ENCODE peak calls at places on chromosome 1, in six cellular contexts. F is HepG2, L is upper lobe of left lung, E is K562, X is GM12878, V is A549. Y is an unnamed sample.

GRCh38 chr1:41780322-41780721 is 138.4 kb downstream of the HIVEP3 start:
- ATAC-seq in F (no peak), L (no peak), E (no peak), X (no peak), V (no peak), Y (no peak)

GRCh38 chr1:40059960-40060337 is 19.4 kb downstream of the CAP1 start:
- ATAC-seq in F (no peak), L (peak; percentile 53), E (no peak), X (peak; percentile 31), V (no peak), Y (no peak)

GRCh38 chr1:214332950-214333798 is 52.2 kb downstream of the SMYD2 start:
- ATAC-seq in F (peak; percentile 64), L (peak; percentile 66), E (peak; percentile 82), X (peak; percentile 76), V (peak; percentile 58), Y (peak; percentile 34)

GRCh38 chr1:220084460-220084859 is 5.1 kb downstream of the BPNT1 start:
- ATAC-seq in F (no peak), L (no peak), E (no peak), X (no peak), V (no peak), Y (no peak)

GRCh38 chr1:92211166-92211565 is 6.5 kb upstream of the C1orf146 start:
- ATAC-seq in F (no peak), L (no peak), E (no peak), X (no peak), V (no peak), Y (no peak)

GRCh38 chr1:183218039-183218618 is 32.1 kb downstream of the LAMC2 start:
- ATAC-seq in F (no peak), L (peak; percentile 38), E (no peak), X (no peak), V (no peak), Y (peak; percentile 59)

GRCh38 chr1:114079596-114080190 is 74.0 kb downstream of the SYT6 start:
- ATAC-seq in F (no peak), L (no peak), E (no peak), X (no peak), V (no peak), Y (no peak)

GRCh38 chr1:161379071-161379470 is 11.4 kb upstream of the CFAP126 start:
- ATAC-seq in F (no peak), L (peak; percentile 42), E (no peak), X (no peak), V (no peak), Y (no peak)

GRCh38 chr1:240027059-240027462 is 64.6 kb upstream of the FMN2 start:
- ATAC-seq in F (peak; percentile 91), L (peak; percentile 68), E (peak; percentile 73), X (peak; percentile 88), V (peak; percentile 80), Y (peak; percentile 63)

GRCh38 chr1:226731257-226731893 is 7.7 kb downstream of the ITPKB start:
- ATAC-seq in F (no peak), L (no peak), E (no peak), X (peak; percentile 13), V (no peak), Y (no peak)

GRCh38 chr1:77571642-77572041 is 110.8 kb downstream of the ZZZ3 start:
- ATAC-seq in F (no peak), L (no peak), E (no peak), X (no peak), V (no peak), Y (no peak)

GRCh38 chr1:245180496-245180895 is 25.7 kb downstream of the KIF26B start:
- ATAC-seq in F (no peak), L (no peak), E (no peak), X (no peak), V (no peak), Y (peak; percentile 34)

GRCh38 chr1:17292299-17293198 is 15.4 kb upstream of the PADI4 start:
- ATAC-seq in F (no peak), L (no peak), E (no peak), X (no peak), V (no peak), Y (no peak)

GRCh38 chr1:227447531-227447990 is 115.8 kb upstream of the ZNF678 start:
- ATAC-seq in F (peak; percentile 86), L (no peak), E (no peak), X (no peak), V (no peak), Y (no peak)

GRCh38 chr1:37449936-37450335 is 24.4 kb upstream of the ZC3H12A start:
- ATAC-seq in F (no peak), L (peak; percentile 30), E (no peak), X (peak; percentile 51), V (no peak), Y (no peak)

GRCh38 chr1:204136814-204137213 is 15.0 kb downstream of the ETNK2 start:
- ATAC-seq in F (no peak), L (no peak), E (no peak), X (no peak), V (no peak), Y (no peak)

GRCh38 chr1:119952496-119952895 is 56.2 kb upstream of the ADAM30 start:
- ATAC-seq in F (no peak), L (no peak), E (no peak), X (no peak), V (no peak), Y (no peak)

GRCh38 chr1:203055166-203055799 is 29.0 kb downstream of the PPFIA4 start:
- ATAC-seq in F (peak; percentile 61), L (no peak), E (peak; percentile 92), X (no peak), V (no peak), Y (no peak)

GRCh38 chr1:156961709-156962108 is 41.3 kb downstream of the LRRC71 start:
- ATAC-seq in F (peak; percentile 66), L (no peak), E (no peak), X (peak; percentile 86), V (peak; percentile 78), Y (no peak)

GRCh38 chr1:92483442-92484170 is 3.1 kb downstream of the GFI1 start:
- ATAC-seq in F (no peak), L (no peak), E (no peak), X (peak; percentile 23), V (no peak), Y (no peak)

GRCh38 chr1:32650752-32651460 is at the start of gene RBBP4:
- ATAC-seq in F (peak; percentile 95), L (peak; percentile 98), E (peak; percentile 95), X (peak; percentile 92), V (peak; percentile 97), Y (peak; percentile 95)

GRCh38 chr1:83701396-83701795 is 297.5 kb downstream of the TTLL7 start:
- ATAC-seq in F (no peak), L (no peak), E (no peak), X (no peak), V (no peak), Y (no peak)

GRCh38 chr1:192978195-192978710 is 80.9 kb downstream of the UCHL5 start:
- ATAC-seq in F (no peak), L (no peak), E (peak; percentile 47), X (no peak), V (no peak), Y (no peak)

GRCh38 chr1:192976576-192976975 is 82.6 kb downstream of the UCHL5 start:
- ATAC-seq in F (no peak), L (no peak), E (peak; percentile 15), X (no peak), V (no peak), Y (no peak)

GRCh38 chr1:192974701-192975100 is 84.5 kb downstream of the UCHL5 start:
- ATAC-seq in F (no peak), L (no peak), E (no peak), X (no peak), V (no peak), Y (no peak)

GRCh38 chr1:192979542-192979941 is 79.6 kb downstream of the UCHL5 start:
- ATAC-seq in F (no peak), L (no peak), E (no peak), X (no peak), V (no peak), Y (no peak)

DNA sequence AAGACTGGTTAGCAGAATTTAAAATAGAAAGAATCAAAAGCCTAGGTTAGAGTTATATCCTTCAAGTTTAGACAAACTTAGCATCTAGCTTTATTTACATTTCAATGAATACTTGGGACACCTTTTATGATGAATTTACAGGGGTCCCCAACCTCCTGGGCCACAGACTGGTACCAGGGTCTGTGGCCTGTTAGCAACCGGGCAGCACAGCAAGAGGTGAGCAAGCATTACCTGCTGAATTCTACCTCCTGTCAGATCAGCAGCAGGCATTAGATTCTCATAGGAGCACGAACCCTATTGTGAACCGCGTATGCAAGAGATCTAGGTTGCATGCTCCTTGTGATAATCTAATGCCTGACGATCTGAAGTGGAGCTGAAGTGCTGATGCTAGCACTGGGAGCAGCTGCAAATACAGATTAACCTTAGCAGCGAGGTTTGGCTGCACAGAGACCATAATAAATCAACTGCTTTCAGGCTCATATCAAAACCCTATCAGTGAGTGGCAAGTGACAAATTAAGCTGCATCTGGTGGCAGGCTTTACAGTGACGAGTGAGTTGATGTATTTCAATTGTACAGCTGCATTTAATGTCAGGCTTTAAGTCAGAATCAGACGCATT is 82.0 kb downstream of the UCHL5 start:
- ATAC-seq in F (no peak), L (no peak), E (peak; percentile 95), X (no peak), V (no peak), Y (no peak)
- TF ChIP-seq EP300 in F (no peak), L (no peak), E (peak; percentile 93), X (no peak), V (no peak), Y (no peak)

GRCh38 chr1:26357121-26357602 is 3.2 kb upstream of the CRYBG2 start:
- ATAC-seq in F (no peak), L (no peak), E (no peak), X (no peak), V (no peak), Y (no peak)
- H3K4me1 ChIP-seq in F (peaks cover 88% of the 10 kb centered on the region), L (peaks cover 11% of the 10 kb centered on the region), E (peaks cover 7% of the 10 kb centered on the region), X (no peaks in the 10 kb centered on the region), V (peaks cover 45% of the 10 kb centered on the region), Y (no peaks in the 10 kb centered on the region)

DNA sequence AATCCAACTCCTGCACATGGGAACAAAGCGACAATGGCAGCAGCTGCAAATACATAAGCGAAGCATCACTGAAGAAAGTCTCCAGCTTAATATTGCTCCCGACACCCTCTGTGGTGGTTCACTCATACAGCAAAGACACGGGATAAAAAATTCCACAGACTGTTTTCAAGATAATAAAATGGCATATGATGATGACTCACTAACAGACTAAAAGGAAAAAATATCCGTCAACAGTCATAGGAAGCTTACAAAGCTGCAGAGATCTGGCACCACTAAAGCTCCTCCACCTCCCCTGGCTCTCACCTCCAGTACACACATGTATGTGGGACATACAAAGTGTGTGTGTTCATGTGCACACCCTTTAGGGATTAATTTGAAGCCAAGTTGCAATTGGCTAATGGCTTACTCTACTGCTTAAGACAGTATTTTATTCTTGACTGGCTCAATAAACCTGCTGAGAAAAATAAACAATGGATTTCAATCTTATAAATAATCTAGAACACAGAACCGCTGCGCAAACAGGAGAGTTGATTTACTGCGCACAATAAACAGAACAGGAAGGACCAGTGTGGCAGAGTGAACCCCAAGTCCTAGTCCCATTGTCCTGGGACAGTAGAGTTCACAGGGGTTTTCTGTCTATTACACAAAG is 94.4 kb downstream of the SLC45A1 start:
- ATAC-seq in F (no peak), L (peak; percentile 72), E (no peak), X (no peak), V (peak; percentile 60), Y (peak; percentile 73)
- TF ChIP-seq CTCF in F (no peak), L (no peak), E (no peak), X (no peak), V (no peak), Y (no peak)

DNA sequence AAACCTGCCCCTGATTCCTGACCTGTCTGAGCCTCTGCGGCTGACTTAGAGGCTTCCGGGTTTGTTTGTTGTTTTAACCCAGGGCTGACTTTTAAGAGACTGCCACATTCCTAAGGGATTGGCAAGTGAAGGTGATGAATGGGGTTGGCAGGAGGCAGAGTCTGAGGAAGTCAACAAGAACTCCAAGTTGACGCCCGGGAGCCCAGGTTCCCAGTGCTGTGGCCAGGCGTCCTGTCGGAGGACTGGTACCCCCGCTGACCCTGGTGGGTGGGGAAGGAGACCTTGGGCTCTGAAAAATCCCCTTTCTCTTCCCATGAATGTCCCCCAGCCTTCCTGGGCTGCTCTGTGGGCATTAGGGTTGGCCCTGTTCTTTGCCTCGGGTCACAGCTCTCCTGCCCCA is 19.7 kb upstream of the EPS8L3 start:
- ATAC-seq in F (no peak), L (peak; percentile 36), E (no peak), X (no peak), V (peak; percentile 72), Y (peak; percentile 46)
- TF ChIP-seq EP300 in F (no peak), L (no peak), E (no peak), X (no peak), V (peak; percentile 49), Y (no peak)

Y was measured in gastroesophageal sphincter.